ENCODE peak calls at places on chromosomes 13 and 19, in six cellular contexts. One of them, this sample, is unnamed.

GRCh38 chr13:85261757-85262346 is 537.4 kb downstream of the SLITRK6 start:
- DNase-seq in upper lobe of left lung: no peak
- DNase-seq in thyroid gland: no peak
- DNase-seq in uterus: no peak
- DNase-seq in transverse colon: no peak
- DNase-seq in A549: no peak
- DNase-seq in this sample: no peak

GRCh38 chr13:113837554-113838355 is 26.1 kb downstream of the GAS6 start:
- DNase-seq in thyroid gland: peak
- DNase-seq in A549: peak
- DNase-seq in uterus: peak
- DNase-seq in transverse colon: peak
- DNase-seq in upper lobe of left lung: peak
- DNase-seq in this sample: peak

GRCh38 chr13:40189885-40190655 is 476.4 kb downstream of the FOXO1 start:
- DNase-seq in thyroid gland: no peak
- DNase-seq in transverse colon: no peak
- DNase-seq in uterus: peak
- DNase-seq in A549: no peak
- DNase-seq in upper lobe of left lung: no peak
- DNase-seq in this sample: no peak

GRCh38 chr19:55526216-55527196 is 10.4 kb downstream of the SBK2 start:
- DNase-seq in upper lobe of left lung: peak
- DNase-seq in thyroid gland: peak
- DNase-seq in transverse colon: peak
- DNase-seq in A549: peak
- DNase-seq in uterus: peak
- DNase-seq in this sample: peak

GRCh38 chr19:15644066-15644741 is 3.5 kb downstream of the CYP4F3 start:
- DNase-seq in A549: no peak
- DNase-seq in uterus: no peak
- DNase-seq in upper lobe of left lung: no peak
- DNase-seq in thyroid gland: no peak
- DNase-seq in transverse colon: no peak
- DNase-seq in this sample: no peak

GRCh38 chr13:50990540-50991506 is 81.2 kb downstream of the RNASEH2B start:
- DNase-seq in transverse colon: peak
- DNase-seq in thyroid gland: no peak
- DNase-seq in uterus: peak
- DNase-seq in A549: no peak
- DNase-seq in upper lobe of left lung: no peak
- DNase-seq in this sample: no peak

GRCh38 chr13:86161257-86161656 is 362.0 kb upstream of the SLITRK6 start:
- DNase-seq in A549: no peak
- DNase-seq in thyroid gland: no peak
- DNase-seq in uterus: no peak
- DNase-seq in transverse colon: no peak
- DNase-seq in upper lobe of left lung: no peak
- DNase-seq in this sample: no peak

GRCh38 chr19:50817941-50818858 is 5.4 kb downstream of the KLK1 start:
- DNase-seq in upper lobe of left lung: peak
- DNase-seq in A549: peak
- DNase-seq in transverse colon: peak
- DNase-seq in uterus: no peak
- DNase-seq in thyroid gland: peak
- DNase-seq in this sample: peak

GRCh38 chr19:7762719-7763293 is at the start of gene CLEC4M:
- DNase-seq in uterus: no peak
- DNase-seq in thyroid gland: no peak
- DNase-seq in upper lobe of left lung: no peak
- DNase-seq in A549: no peak
- DNase-seq in transverse colon: no peak
- DNase-seq in this sample: no peak

GRCh38 chr13:25988655-25989054 is 63.2 kb downstream of the SHISA2 start:
- DNase-seq in thyroid gland: no peak
- DNase-seq in A549: no peak
- DNase-seq in transverse colon: no peak
- DNase-seq in uterus: no peak
- DNase-seq in upper lobe of left lung: no peak
- DNase-seq in this sample: no peak

GRCh38 chr13:98975822-98976261 is 2.0 kb downstream of the DOCK9 start:
- DNase-seq in thyroid gland: no peak
- DNase-seq in transverse colon: no peak
- DNase-seq in upper lobe of left lung: peak
- DNase-seq in A549: no peak
- DNase-seq in uterus: no peak
- DNase-seq in this sample: no peak

GRCh38 chr19:50861025-50861424 is 6.3 kb downstream of the KLK3 start:
- DNase-seq in A549: no peak
- DNase-seq in thyroid gland: no peak
- DNase-seq in uterus: no peak
- DNase-seq in upper lobe of left lung: no peak
- DNase-seq in transverse colon: no peak
- DNase-seq in this sample: no peak

GRCh38 chr13:77966671-77967070 is 48.0 kb upstream of the EDNRB start:
- DNase-seq in A549: no peak
- DNase-seq in transverse colon: no peak
- DNase-seq in upper lobe of left lung: no peak
- DNase-seq in uterus: no peak
- DNase-seq in thyroid gland: no peak
- DNase-seq in this sample: no peak

GRCh38 chr13:31970237-31970930 is 61.2 kb upstream of the FRY start:
- DNase-seq in thyroid gland: no peak
- DNase-seq in uterus: no peak
- DNase-seq in upper lobe of left lung: no peak
- DNase-seq in A549: no peak
- DNase-seq in transverse colon: no peak
- DNase-seq in this sample: no peak

GRCh38 chr19:17244618-17245534 is 843 bp downstream of the NR2F6 start:
- DNase-seq in transverse colon: peak
- DNase-seq in thyroid gland: peak
- DNase-seq in uterus: peak
- DNase-seq in A549: no peak
- DNase-seq in upper lobe of left lung: no peak
- DNase-seq in this sample: no peak

GRCh38 chr13:111262715-111263114 is 57.7 kb upstream of the TEX29 start:
- DNase-seq in uterus: no peak
- DNase-seq in thyroid gland: no peak
- DNase-seq in upper lobe of left lung: no peak
- DNase-seq in transverse colon: no peak
- DNase-seq in A549: no peak
- DNase-seq in this sample: no peak

GRCh38 chr13:93411281-93411680 is 184.7 kb downstream of the GPC6 start:
- DNase-seq in upper lobe of left lung: no peak
- DNase-seq in A549: no peak
- DNase-seq in thyroid gland: no peak
- DNase-seq in uterus: no peak
- DNase-seq in transverse colon: no peak
- DNase-seq in this sample: no peak

GRCh38 chr19:42306646-42307045 is 4.2 kb upstream of the PAFAH1B3 start:
- DNase-seq in thyroid gland: no peak
- DNase-seq in transverse colon: no peak
- DNase-seq in upper lobe of left lung: no peak
- DNase-seq in uterus: no peak
- DNase-seq in A549: no peak
- DNase-seq in this sample: no peak

GRCh38 chr19:36010402-36010801 is 1.8 kb upstream of the SYNE4 start:
- DNase-seq in upper lobe of left lung: no peak
- DNase-seq in transverse colon: no peak
- DNase-seq in uterus: no peak
- DNase-seq in thyroid gland: no peak
- DNase-seq in A549: no peak
- DNase-seq in this sample: no peak

GRCh38 chr13:73060251-73061160 is 1.7 kb downstream of the KLF5 start:
- DNase-seq in uterus: peak
- DNase-seq in upper lobe of left lung: peak
- DNase-seq in thyroid gland: peak
- DNase-seq in A549: no peak
- DNase-seq in transverse colon: no peak
- DNase-seq in this sample: peak

GRCh38 chr19:29484876-29485275 is 40.9 kb upstream of the VSTM2B start:
- DNase-seq in thyroid gland: no peak
- DNase-seq in uterus: no peak
- DNase-seq in upper lobe of left lung: no peak
- DNase-seq in A549: no peak
- DNase-seq in transverse colon: no peak
- DNase-seq in this sample: no peak

GRCh38 chr19:29485293-29485692 is 40.5 kb upstream of the VSTM2B start:
- DNase-seq in thyroid gland: no peak
- DNase-seq in A549: no peak
- DNase-seq in transverse colon: no peak
- DNase-seq in upper lobe of left lung: peak
- DNase-seq in uterus: no peak
- DNase-seq in this sample: no peak

GRCh38 chr19:29483944-29484581 is 41.7 kb upstream of the VSTM2B start:
- DNase-seq in transverse colon: no peak
- DNase-seq in thyroid gland: no peak
- DNase-seq in uterus: no peak
- DNase-seq in A549: no peak
- DNase-seq in upper lobe of left lung: no peak
- DNase-seq in this sample: no peak

GRCh38 chr19:29483641-29483920 is 42.2 kb upstream of the VSTM2B start:
- DNase-seq in transverse colon: no peak
- DNase-seq in A549: no peak
- DNase-seq in thyroid gland: no peak
- DNase-seq in uterus: no peak
- DNase-seq in upper lobe of left lung: no peak
- DNase-seq in this sample: no peak

DNA sequence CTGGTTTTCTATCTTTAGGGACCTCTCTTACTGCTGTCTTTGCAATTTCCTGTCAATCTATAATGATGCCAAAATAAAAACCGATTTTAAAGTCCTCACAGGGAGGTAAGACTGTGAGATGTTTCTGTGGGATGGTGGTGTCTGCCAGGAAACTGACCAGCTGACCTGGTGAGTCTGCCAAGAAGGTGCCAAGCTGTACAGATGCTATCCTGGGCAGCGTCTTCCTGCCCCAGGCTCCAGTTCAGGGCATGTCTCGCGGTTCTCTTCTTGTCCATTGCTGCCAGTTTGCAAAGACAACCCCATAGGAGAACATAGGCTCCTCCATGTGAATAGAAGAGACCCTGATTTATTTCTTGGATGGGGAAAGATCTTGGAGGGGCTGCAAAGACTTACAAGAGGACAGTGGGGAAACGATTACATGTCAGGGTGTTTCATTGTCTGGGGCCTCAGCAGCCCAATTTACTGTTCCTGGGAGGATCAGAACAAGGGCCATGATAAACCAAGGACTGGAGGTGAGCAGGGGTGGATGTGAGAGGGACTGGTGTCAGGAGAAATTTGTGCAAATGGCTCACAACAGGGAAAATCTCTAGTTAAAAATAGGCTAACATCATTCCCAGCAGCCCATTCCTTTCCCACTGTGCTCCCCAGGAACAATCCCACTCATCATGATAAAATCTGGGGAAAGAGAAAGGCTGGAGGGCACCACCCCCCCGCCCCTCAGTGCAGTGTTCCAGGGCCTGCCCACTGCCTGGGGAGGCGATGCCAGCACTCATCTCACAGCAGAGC is 42.7 kb upstream of the VSTM2B start:
- DNase-seq in transverse colon: no peak
- DNase-seq in upper lobe of left lung: no peak
- DNase-seq in uterus: no peak
- DNase-seq in thyroid gland: no peak
- DNase-seq in A549: no peak
- DNase-seq in this sample: no peak
- TF ChIP-seq POLR2A in transverse colon: no peak
- TF ChIP-seq POLR2A in upper lobe of left lung: no peak
- TF ChIP-seq POLR2A in uterus: no peak
- TF ChIP-seq POLR2A in thyroid gland: no peak
- TF ChIP-seq POLR2A in A549: no peak
- TF ChIP-seq POLR2A in this sample: no peak

GRCh38 chr19:4733755-4734345 is 10.2 kb upstream of the DPP9 start:
- DNase-seq in transverse colon: no peak
- DNase-seq in uterus: no peak
- DNase-seq in thyroid gland: no peak
- DNase-seq in upper lobe of left lung: no peak
- DNase-seq in A549: no peak
- DNase-seq in this sample: no peak
- TF ChIP-seq POLR2A in transverse colon: no peak
- TF ChIP-seq POLR2A in uterus: no peak
- TF ChIP-seq POLR2A in thyroid gland: no peak
- TF ChIP-seq POLR2A in upper lobe of left lung: no peak
- TF ChIP-seq POLR2A in A549: no peak
- TF ChIP-seq POLR2A in this sample: no peak

DNA sequence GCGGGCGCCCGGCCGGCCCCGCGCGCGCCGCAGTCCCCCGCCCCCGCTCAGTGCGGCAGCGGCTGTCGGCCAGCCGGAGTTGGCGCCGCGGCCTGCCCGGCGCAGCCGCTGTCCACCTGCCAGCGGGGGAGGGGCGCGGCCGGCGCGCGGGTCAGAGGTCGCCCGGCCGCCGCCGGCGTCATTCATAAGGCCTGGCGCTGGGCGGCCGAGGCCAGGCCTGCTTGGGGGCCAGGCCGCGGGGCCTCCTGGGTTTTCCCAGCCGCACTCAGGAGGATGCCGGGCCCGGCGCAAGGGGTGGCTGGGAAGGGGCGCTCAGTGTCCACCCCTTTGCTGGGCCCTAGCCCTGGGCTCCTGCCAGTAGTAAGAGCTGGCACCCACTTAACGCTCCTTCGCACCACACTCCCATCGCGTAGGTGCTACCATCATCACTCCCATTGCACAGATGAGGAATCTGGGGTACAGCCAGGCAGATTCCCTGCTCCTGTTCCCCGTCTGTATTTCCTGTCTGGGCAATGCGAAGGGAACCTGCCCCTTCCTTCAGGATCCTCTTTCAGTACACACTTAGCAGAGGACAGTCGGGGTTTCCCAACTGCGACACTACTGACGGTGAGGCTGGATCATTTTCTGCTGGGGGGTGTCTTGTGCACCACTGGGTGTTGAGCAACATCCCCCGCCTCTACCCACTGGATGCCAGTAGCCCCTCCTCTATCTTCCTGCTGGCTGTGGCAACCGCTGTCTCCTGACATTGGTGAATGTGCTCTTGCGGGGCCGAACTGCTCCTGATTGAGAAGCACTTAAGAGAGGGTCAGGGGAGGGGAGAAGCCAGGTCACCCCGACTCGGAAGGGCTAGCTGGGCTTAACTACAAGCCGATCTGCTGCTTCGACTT is 846 bp upstream of the PRKACA start:
- DNase-seq in transverse colon: peak
- DNase-seq in thyroid gland: peak
- DNase-seq in A549: no peak
- DNase-seq in uterus: peak
- DNase-seq in upper lobe of left lung: peak
- DNase-seq in this sample: no peak
- TF ChIP-seq POLR2A in transverse colon: peak
- TF ChIP-seq POLR2A in thyroid gland: peak
- TF ChIP-seq POLR2A in A549: no peak
- TF ChIP-seq POLR2A in uterus: peak
- TF ChIP-seq POLR2A in upper lobe of left lung: peak
- TF ChIP-seq POLR2A in this sample: peak

DNA sequence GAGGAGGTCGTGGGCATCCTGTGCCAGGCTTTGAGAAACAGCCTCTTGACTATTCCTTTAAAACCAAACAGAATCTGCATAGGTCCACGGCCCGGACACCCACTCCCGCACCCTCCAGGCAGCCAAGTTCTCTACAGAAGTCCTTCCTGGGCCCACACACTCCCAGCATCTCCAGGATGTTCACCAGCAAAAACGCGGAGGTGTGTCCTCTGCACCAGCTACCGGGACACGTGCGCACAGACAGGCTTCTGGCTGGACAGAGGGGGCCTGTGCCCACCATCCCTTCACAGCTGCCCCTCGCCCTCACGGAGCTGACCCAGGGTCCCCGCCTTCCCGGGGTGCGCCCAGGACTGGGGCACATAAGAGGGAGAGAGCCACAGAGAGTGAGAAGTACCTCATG is 44.2 kb downstream of the CEBPG start:
- DNase-seq in thyroid gland: no peak
- DNase-seq in transverse colon: no peak
- DNase-seq in uterus: no peak
- DNase-seq in A549: no peak
- DNase-seq in upper lobe of left lung: no peak
- DNase-seq in this sample: no peak
- TF ChIP-seq POLR2A in thyroid gland: no peak
- TF ChIP-seq POLR2A in transverse colon: no peak
- TF ChIP-seq POLR2A in uterus: no peak
- TF ChIP-seq POLR2A in A549: no peak
- TF ChIP-seq POLR2A in upper lobe of left lung: no peak
- TF ChIP-seq POLR2A in this sample: no peak

This sample was measured in H54.